ENCODE peak calls at places on chromosomes 1 and 21, in six cellular contexts. One of them, this sample, is unnamed.

GRCh38 chr1:95098196-95098595 is 19.0 kb upstream of the TLCD4 start:
- DNase-seq in WTC11: no peak
- DNase-seq in colonic mucosa: no peak
- DNase-seq in mesothelial cell of epicardium: no peak
- DNase-seq in HCT116: no peak
- DNase-seq in neural crest cell: no peak
- DNase-seq in this sample: no peak

GRCh38 chr1:31335007-31335406 is 37.9 kb downstream of the FABP3 start:
- DNase-seq in WTC11: no peak
- DNase-seq in colonic mucosa: no peak
- DNase-seq in mesothelial cell of epicardium: no peak
- DNase-seq in HCT116: peak
- DNase-seq in neural crest cell: no peak
- DNase-seq in this sample: no peak

GRCh38 chr1:95380909-95381308 is 146.9 kb downstream of the RWDD3 start:
- DNase-seq in WTC11: no peak
- DNase-seq in colonic mucosa: no peak
- DNase-seq in mesothelial cell of epicardium: no peak
- DNase-seq in HCT116: no peak
- DNase-seq in neural crest cell: no peak
- DNase-seq in this sample: no peak

GRCh38 chr1:67850611-67851075 is 17.4 kb upstream of the GNG12 start:
- DNase-seq in WTC11: no peak
- DNase-seq in colonic mucosa: peak
- DNase-seq in mesothelial cell of epicardium: no peak
- DNase-seq in HCT116: peak
- DNase-seq in neural crest cell: no peak
- DNase-seq in this sample: peak

GRCh38 chr21:19692231-19692630 is 1288.6 kb upstream of the TMPRSS15 start:
- DNase-seq in WTC11: no peak
- DNase-seq in colonic mucosa: no peak
- DNase-seq in mesothelial cell of epicardium: no peak
- DNase-seq in HCT116: no peak
- DNase-seq in neural crest cell: no peak
- DNase-seq in this sample: no peak

GRCh38 chr1:32892368-32893197 is 6.3 kb downstream of the HPCA start:
- DNase-seq in WTC11: peak
- DNase-seq in colonic mucosa: peak
- DNase-seq in mesothelial cell of epicardium: peak
- DNase-seq in HCT116: no peak
- DNase-seq in neural crest cell: peak
- DNase-seq in this sample: peak

GRCh38 chr1:108121361-108122143 is 78.6 kb downstream of the SLC25A24 start:
- DNase-seq in WTC11: peak
- DNase-seq in colonic mucosa: no peak
- DNase-seq in mesothelial cell of epicardium: no peak
- DNase-seq in HCT116: no peak
- DNase-seq in neural crest cell: no peak
- DNase-seq in this sample: no peak

GRCh38 chr1:230421485-230421884 is 4.6 kb downstream of the PGBD5 start:
- DNase-seq in WTC11: no peak
- DNase-seq in colonic mucosa: no peak
- DNase-seq in mesothelial cell of epicardium: no peak
- DNase-seq in HCT116: no peak
- DNase-seq in neural crest cell: no peak
- DNase-seq in this sample: no peak

GRCh38 chr1:205258313-205259176 is 30.8 kb downstream of the TMCC2 start:
- DNase-seq in WTC11: no peak
- DNase-seq in colonic mucosa: no peak
- DNase-seq in mesothelial cell of epicardium: no peak
- DNase-seq in HCT116: no peak
- DNase-seq in neural crest cell: no peak
- DNase-seq in this sample: no peak

GRCh38 chr1:204321665-204322064 is 38.1 kb downstream of the PLEKHA6 start:
- DNase-seq in WTC11: no peak
- DNase-seq in colonic mucosa: no peak
- DNase-seq in mesothelial cell of epicardium: no peak
- DNase-seq in HCT116: no peak
- DNase-seq in neural crest cell: no peak
- DNase-seq in this sample: no peak

GRCh38 chr1:88276158-88276557 is 407.9 kb upstream of the PKN2 start:
- DNase-seq in WTC11: no peak
- DNase-seq in colonic mucosa: no peak
- DNase-seq in mesothelial cell of epicardium: no peak
- DNase-seq in HCT116: no peak
- DNase-seq in neural crest cell: no peak
- DNase-seq in this sample: no peak

GRCh38 chr1:153049211-153049610 is 8.1 kb downstream of the SPRR2A start:
- DNase-seq in WTC11: no peak
- DNase-seq in colonic mucosa: no peak
- DNase-seq in mesothelial cell of epicardium: no peak
- DNase-seq in HCT116: no peak
- DNase-seq in neural crest cell: no peak
- DNase-seq in this sample: no peak

GRCh38 chr1:93459126-93459525 is 11.2 kb downstream of the FNBP1L start:
- DNase-seq in WTC11: no peak
- DNase-seq in colonic mucosa: no peak
- DNase-seq in mesothelial cell of epicardium: no peak
- DNase-seq in HCT116: no peak
- DNase-seq in neural crest cell: no peak
- DNase-seq in this sample: no peak

GRCh38 chr1:93779540-93780121 is 98.0 kb upstream of the BCAR3 start:
- DNase-seq in WTC11: no peak
- DNase-seq in colonic mucosa: no peak
- DNase-seq in mesothelial cell of epicardium: no peak
- DNase-seq in HCT116: peak
- DNase-seq in neural crest cell: no peak
- DNase-seq in this sample: peak

GRCh38 chr1:2623571-2624337 is 9.1 kb downstream of the MMEL1 start:
- DNase-seq in WTC11: no peak
- DNase-seq in colonic mucosa: no peak
- DNase-seq in mesothelial cell of epicardium: no peak
- DNase-seq in HCT116: no peak
- DNase-seq in neural crest cell: no peak
- DNase-seq in this sample: no peak

GRCh38 chr1:177546346-177546745 is 375.6 kb downstream of the BRINP2 start:
- DNase-seq in WTC11: no peak
- DNase-seq in colonic mucosa: no peak
- DNase-seq in mesothelial cell of epicardium: no peak
- DNase-seq in HCT116: no peak
- DNase-seq in neural crest cell: no peak
- DNase-seq in this sample: no peak

GRCh38 chr1:232293361-232293760 is 336.6 kb downstream of the SIPA1L2 start:
- DNase-seq in WTC11: no peak
- DNase-seq in colonic mucosa: no peak
- DNase-seq in mesothelial cell of epicardium: no peak
- DNase-seq in HCT116: no peak
- DNase-seq in neural crest cell: no peak
- DNase-seq in this sample: no peak

GRCh38 chr1:25743164-25744139 is 56.5 kb upstream of the SELENON start:
- DNase-seq in WTC11: no peak
- DNase-seq in colonic mucosa: peak
- DNase-seq in mesothelial cell of epicardium: no peak
- DNase-seq in HCT116: no peak
- DNase-seq in neural crest cell: no peak
- DNase-seq in this sample: no peak

GRCh38 chr1:55610203-55610602 is 395.0 kb upstream of the USP24 start:
- DNase-seq in WTC11: no peak
- DNase-seq in colonic mucosa: no peak
- DNase-seq in mesothelial cell of epicardium: no peak
- DNase-seq in HCT116: no peak
- DNase-seq in neural crest cell: no peak
- DNase-seq in this sample: no peak

GRCh38 chr1:98389809-98390208 is 271.7 kb upstream of the SNX7 start:
- DNase-seq in WTC11: no peak
- DNase-seq in colonic mucosa: no peak
- DNase-seq in mesothelial cell of epicardium: no peak
- DNase-seq in HCT116: no peak
- DNase-seq in neural crest cell: no peak
- DNase-seq in this sample: no peak

GRCh38 chr1:98387701-98388100 is 273.8 kb upstream of the SNX7 start:
- DNase-seq in WTC11: no peak
- DNase-seq in colonic mucosa: no peak
- DNase-seq in mesothelial cell of epicardium: no peak
- DNase-seq in HCT116: no peak
- DNase-seq in neural crest cell: no peak
- DNase-seq in this sample: no peak

GRCh38 chr1:98385691-98386090 is 275.8 kb upstream of the SNX7 start:
- DNase-seq in WTC11: no peak
- DNase-seq in colonic mucosa: no peak
- DNase-seq in mesothelial cell of epicardium: no peak
- DNase-seq in HCT116: no peak
- DNase-seq in neural crest cell: no peak
- DNase-seq in this sample: no peak

GRCh38 chr1:98388431-98388830 is 273.1 kb upstream of the SNX7 start:
- DNase-seq in WTC11: no peak
- DNase-seq in colonic mucosa: no peak
- DNase-seq in mesothelial cell of epicardium: no peak
- DNase-seq in HCT116: no peak
- DNase-seq in neural crest cell: no peak
- DNase-seq in this sample: no peak

DNA sequence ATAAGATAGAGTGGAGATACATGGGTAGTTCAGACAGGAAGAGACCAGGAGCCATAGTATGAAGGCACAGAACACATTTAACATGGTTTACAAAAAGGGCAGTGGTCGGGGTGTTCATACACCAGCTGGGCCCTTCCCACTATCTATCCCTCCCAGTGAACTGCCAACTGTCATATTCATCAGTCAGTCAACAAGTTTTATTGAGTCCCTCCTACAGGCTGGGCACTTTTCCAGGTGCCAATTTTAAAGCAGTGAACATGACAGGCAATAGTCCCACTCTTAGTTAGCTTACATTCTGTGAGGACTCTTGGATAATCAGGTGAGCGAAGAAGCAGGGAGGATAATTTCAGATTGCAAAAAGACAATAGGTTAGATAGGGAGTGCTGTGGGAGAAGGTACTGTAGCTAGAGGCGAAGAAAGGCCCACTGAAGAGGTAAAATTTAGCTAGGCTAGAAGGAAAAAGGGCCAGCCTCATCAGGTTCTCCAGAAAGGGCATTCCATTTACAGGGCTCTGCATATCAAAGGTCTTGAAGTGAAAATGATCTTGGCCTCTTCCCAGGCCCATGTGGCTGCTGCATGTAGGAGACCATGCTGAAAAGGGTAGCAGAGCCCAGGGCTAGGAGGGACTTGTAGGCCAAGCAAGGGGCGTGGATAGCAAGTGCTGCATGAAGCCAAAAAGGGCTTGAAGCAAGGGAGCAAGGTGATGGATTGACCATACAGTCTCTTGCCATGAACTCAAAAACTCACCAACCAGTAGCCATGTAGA is 274.7 kb upstream of the SNX7 start:
- DNase-seq in WTC11: no peak
- DNase-seq in colonic mucosa: peak
- DNase-seq in mesothelial cell of epicardium: no peak
- DNase-seq in HCT116: no peak
- DNase-seq in neural crest cell: no peak
- DNase-seq in this sample: no peak
- TF ChIP-seq CTCF in WTC11: no peak
- TF ChIP-seq CTCF in colonic mucosa: no peak
- TF ChIP-seq CTCF in mesothelial cell of epicardium: no peak
- TF ChIP-seq CTCF in HCT116: no peak
- TF ChIP-seq CTCF in neural crest cell: no peak
- TF ChIP-seq CTCF in this sample: no peak

GRCh38 chr1:228325267-228325666 is 81.4 kb downstream of the TRIM11 start:
- DNase-seq in WTC11: no peak
- DNase-seq in colonic mucosa: no peak
- DNase-seq in mesothelial cell of epicardium: no peak
- DNase-seq in HCT116: no peak
- DNase-seq in neural crest cell: no peak
- DNase-seq in this sample: no peak
- TF ChIP-seq CTCF in WTC11: no peak
- TF ChIP-seq CTCF in colonic mucosa: no peak
- TF ChIP-seq CTCF in mesothelial cell of epicardium: no peak
- TF ChIP-seq CTCF in HCT116: no peak
- TF ChIP-seq CTCF in neural crest cell: no peak
- TF ChIP-seq CTCF in this sample: no peak

GRCh38 chr1:47534417-47534816 is 96.6 kb downstream of the FOXD2 start:
- DNase-seq in WTC11: no peak
- DNase-seq in colonic mucosa: no peak
- DNase-seq in mesothelial cell of epicardium: no peak
- DNase-seq in HCT116: no peak
- DNase-seq in neural crest cell: no peak
- DNase-seq in this sample: no peak

GRCh38 chr1:47537268-47537667 is 99.4 kb downstream of the FOXD2 start:
- DNase-seq in WTC11: no peak
- DNase-seq in colonic mucosa: no peak
- DNase-seq in mesothelial cell of epicardium: no peak
- DNase-seq in HCT116: no peak
- DNase-seq in neural crest cell: no peak
- DNase-seq in this sample: no peak

GRCh38 chr1:47534040-47534328 is 96.1 kb downstream of the FOXD2 start:
- DNase-seq in WTC11: no peak
- DNase-seq in colonic mucosa: no peak
- DNase-seq in mesothelial cell of epicardium: no peak
- DNase-seq in HCT116: no peak
- DNase-seq in neural crest cell: no peak
- DNase-seq in this sample: no peak

GRCh38 chr1:47536646-47537118 is 98.8 kb downstream of the FOXD2 start:
- DNase-seq in WTC11: no peak
- DNase-seq in colonic mucosa: peak
- DNase-seq in mesothelial cell of epicardium: no peak
- DNase-seq in HCT116: no peak
- DNase-seq in neural crest cell: no peak
- DNase-seq in this sample: no peak

DNA sequence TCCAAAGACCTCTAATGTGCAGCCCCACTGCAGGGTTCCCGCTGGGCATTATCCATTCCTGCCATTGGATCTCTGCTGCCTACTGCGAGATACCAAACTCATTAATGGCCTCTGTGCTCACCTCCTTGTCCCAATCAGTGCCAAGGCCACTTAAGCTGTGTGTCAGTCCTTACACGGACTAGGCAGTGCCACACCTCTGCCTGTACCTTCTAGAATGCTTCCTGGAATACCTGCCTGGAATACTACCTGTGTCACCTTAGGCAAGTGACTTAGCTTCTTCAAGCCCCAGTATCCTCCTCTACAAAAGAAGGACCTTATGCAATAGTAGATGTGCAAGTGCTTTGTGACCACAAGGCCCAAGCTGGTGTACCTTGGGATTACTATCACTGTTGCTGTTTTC is 100.1 kb downstream of the FOXD2 start:
- DNase-seq in WTC11: no peak
- DNase-seq in colonic mucosa: no peak
- DNase-seq in mesothelial cell of epicardium: no peak
- DNase-seq in HCT116: no peak
- DNase-seq in neural crest cell: no peak
- DNase-seq in this sample: no peak
- TF ChIP-seq CTCF in WTC11: no peak
- TF ChIP-seq CTCF in colonic mucosa: no peak
- TF ChIP-seq CTCF in mesothelial cell of epicardium: no peak
- TF ChIP-seq CTCF in HCT116: no peak
- TF ChIP-seq CTCF in neural crest cell: no peak
- TF ChIP-seq CTCF in this sample: no peak

DNA sequence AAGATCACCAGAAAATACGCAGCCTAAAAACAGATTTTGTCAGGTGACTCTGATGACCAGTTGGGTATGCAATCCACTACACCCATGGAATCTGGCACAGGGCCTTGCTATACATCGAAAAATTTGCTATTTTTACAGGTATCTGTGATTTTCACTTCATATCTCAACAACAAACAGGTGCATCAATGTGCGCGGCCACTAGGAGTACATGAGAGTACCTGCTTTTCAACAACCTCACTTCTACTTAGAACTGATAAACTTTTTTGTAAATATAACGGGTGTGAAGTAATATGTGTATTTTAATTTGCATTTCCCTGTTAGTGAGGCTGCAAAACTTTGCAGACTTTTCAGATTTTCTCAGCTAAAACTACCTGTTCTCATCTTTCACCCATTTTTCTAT is 80.8 kb downstream of the SLC45A1 start:
- DNase-seq in WTC11: no peak
- DNase-seq in colonic mucosa: no peak
- DNase-seq in mesothelial cell of epicardium: no peak
- DNase-seq in HCT116: no peak
- DNase-seq in neural crest cell: no peak
- DNase-seq in this sample: no peak
- TF ChIP-seq CTCF in WTC11: no peak
- TF ChIP-seq CTCF in colonic mucosa: no peak
- TF ChIP-seq CTCF in mesothelial cell of epicardium: peak
- TF ChIP-seq CTCF in HCT116: peak
- TF ChIP-seq CTCF in neural crest cell: peak
- TF ChIP-seq CTCF in this sample: no peak